ENCODE peak calls at places on chromosome 4, in four cellular contexts. Q is mesendoderm, U is H9, H is mesenchymal stem cell. R is an unnamed sample.

GRCh38 chr4:83240379-83240875 is 44.2 kb downstream of the COQ2 start:
- DNase-seq in Q (no peak), U (no peak), H (no peak), R (no peak)

GRCh38 chr4:41028392-41029076 is 185.8 kb downstream of the APBB2 start:
- DNase-seq in Q (no peak), U (no peak), H (peak), R (peak)

GRCh38 chr4:102663073-102663472 is 97.7 kb downstream of the MANBA start:
- DNase-seq in Q (no peak), U (no peak), H (peak), R (peak)

GRCh38 chr4:155071962-155072361 is 136.5 kb upstream of the NPY2R start:
- DNase-seq in Q (no peak), U (no peak), H (no peak), R (no peak)

GRCh38 chr4:169818063-169818679 is 60.4 kb upstream of the HPF1 start:
- DNase-seq in Q (no peak), U (no peak), H (no peak), R (no peak)

GRCh38 chr4:142331646-142332045 is 514.5 kb downstream of the INPP4B start:
- DNase-seq in Q (no peak), U (no peak), H (peak), R (peak)

GRCh38 chr4:110631582-110632505 is 9.0 kb upstream of the PITX2 start:
- DNase-seq in Q (peak), U (peak), H (peak), R (peak)

GRCh38 chr4:11503166-11503565 is 74.5 kb upstream of the HS3ST1 start:
- DNase-seq in Q (peak), U (no peak), H (no peak), R (no peak)

GRCh38 chr4:129239088-129239487 is 143.1 kb downstream of the C4orf33 start:
- DNase-seq in Q (no peak), U (no peak), H (peak), R (no peak)

GRCh38 chr4:104897297-104897645 is 249.4 kb upstream of the TET2 start:
- DNase-seq in Q (no peak), U (no peak), H (no peak), R (no peak)

GRCh38 chr4:98352403-98352802 is 91.2 kb downstream of the RAP1GDS1 start:
- DNase-seq in Q (no peak), U (no peak), H (no peak), R (no peak)

GRCh38 chr4:144355809-144356757 is 215.6 kb upstream of the GYPA start:
- DNase-seq in Q (peak), U (peak), H (peak), R (peak)

GRCh38 chr4:139736257-139736626 is 70.6 kb downstream of the MGST2 start:
- DNase-seq in Q (peak), U (no peak), H (peak), R (no peak)

GRCh38 chr4:113311047-113311446 is 261.6 kb downstream of the ANK2 start:
- DNase-seq in Q (peak), U (no peak), H (no peak), R (no peak)

GRCh38 chr4:83724488-83725060 is 188.7 kb downstream of the GPAT3 start:
- DNase-seq in Q (no peak), U (no peak), H (no peak), R (no peak)

GRCh38 chr4:110049951-110050925 is 137.6 kb downstream of the EGF start:
- DNase-seq in Q (peak), U (no peak), H (peak), R (peak)

GRCh38 chr4:20253799-20254409 is 2.2 kb downstream of the SLIT2 start:
- DNase-seq in Q (peak), U (peak), H (peak), R (peak)

GRCh38 chr4:10773010-10773409 is 88.4 kb upstream of the CLNK start:
- DNase-seq in Q (no peak), U (no peak), H (no peak), R (no peak)

GRCh38 chr4:184765473-184766346 is 31.8 kb upstream of the CENPU start:
- DNase-seq in Q (peak), U (peak), H (no peak), R (no peak)

GRCh38 chr4:138630666-138631065 is 384.9 kb upstream of the NOCT start:
- DNase-seq in Q (no peak), U (no peak), H (no peak), R (no peak)

GRCh38 chr4:150261571-150261970 is 183.3 kb downstream of the DCLK2 start:
- DNase-seq in Q (no peak), U (no peak), H (no peak), R (no peak)

GRCh38 chr4:172707622-172708021 is 461.0 kb upstream of the GALNT7 start:
- DNase-seq in Q (peak), U (no peak), H (no peak), R (no peak)

GRCh38 chr4:31045724-31046318 is 325.7 kb downstream of the PCDH7 start:
- DNase-seq in Q (peak), U (no peak), H (no peak), R (peak)

GRCh38 chr4:101337688-101338087 is 9.6 kb downstream of the PPP3CA start:
- DNase-seq in Q (no peak), U (no peak), H (peak), R (peak)

GRCh38 chr4:131978120-131978519 is 1171.0 kb upstream of the PCDH10 start:
- DNase-seq in Q (no peak), U (no peak), H (no peak), R (no peak)

DNA sequence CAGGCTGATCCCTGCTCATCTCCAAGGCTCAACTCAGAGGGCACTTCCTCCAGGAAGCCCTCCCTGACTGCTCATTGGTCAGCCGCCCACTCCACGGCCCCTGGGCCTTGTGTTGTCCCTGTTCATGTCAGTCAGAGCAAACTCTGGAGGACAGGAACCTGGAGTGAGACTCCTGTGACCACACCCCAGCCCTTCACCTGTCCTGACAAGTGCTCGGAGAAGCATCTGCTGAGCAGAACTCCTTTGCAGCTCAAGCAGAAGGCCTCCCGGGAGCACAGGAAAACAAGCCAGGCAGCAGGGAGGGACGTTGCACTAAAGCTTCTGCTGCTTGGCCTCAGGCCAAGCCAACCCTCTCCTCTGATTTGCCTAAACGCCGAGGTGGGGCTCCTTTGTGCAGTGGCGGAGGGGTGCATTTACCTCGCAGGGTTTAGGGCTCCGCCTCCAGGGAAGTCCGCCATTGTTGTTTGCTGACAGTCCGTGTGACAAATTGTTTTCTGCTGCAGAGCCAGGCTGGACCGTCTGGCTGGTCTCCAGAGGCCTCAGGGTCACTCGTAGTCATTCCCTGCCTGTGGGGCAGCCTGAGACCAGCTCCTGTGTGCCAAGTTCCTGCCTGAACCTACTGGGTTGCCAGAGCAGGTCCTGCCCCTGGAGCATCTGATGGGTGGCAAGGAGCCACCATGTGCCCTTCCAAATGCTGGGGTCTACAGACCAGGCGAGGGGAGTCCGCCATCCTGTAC is 61.8 kb downstream of the C4orf50 start:
- DNase-seq in Q (peak), U (peak), H (no peak), R (no peak)
- H3K4ac ChIP-seq in Q (no peak), U (no peak), H (no peak), R (no peak)

GRCh38 chr4:8258813-8259212 is 10.7 kb upstream of the HTRA3 start:
- DNase-seq in Q (no peak), U (no peak), H (no peak), R (no peak)

GRCh38 chr4:8261851-8262535 is 7.6 kb upstream of the HTRA3 start:
- DNase-seq in Q (no peak), U (no peak), H (peak), R (peak)

GRCh38 chr4:8260656-8261111 is 8.9 kb upstream of the HTRA3 start:
- DNase-seq in Q (peak), U (no peak), H (peak), R (peak)

GRCh38 chr4:8257854-8258253 is 11.7 kb upstream of the HTRA3 start:
- DNase-seq in Q (no peak), U (no peak), H (no peak), R (no peak)

DNA sequence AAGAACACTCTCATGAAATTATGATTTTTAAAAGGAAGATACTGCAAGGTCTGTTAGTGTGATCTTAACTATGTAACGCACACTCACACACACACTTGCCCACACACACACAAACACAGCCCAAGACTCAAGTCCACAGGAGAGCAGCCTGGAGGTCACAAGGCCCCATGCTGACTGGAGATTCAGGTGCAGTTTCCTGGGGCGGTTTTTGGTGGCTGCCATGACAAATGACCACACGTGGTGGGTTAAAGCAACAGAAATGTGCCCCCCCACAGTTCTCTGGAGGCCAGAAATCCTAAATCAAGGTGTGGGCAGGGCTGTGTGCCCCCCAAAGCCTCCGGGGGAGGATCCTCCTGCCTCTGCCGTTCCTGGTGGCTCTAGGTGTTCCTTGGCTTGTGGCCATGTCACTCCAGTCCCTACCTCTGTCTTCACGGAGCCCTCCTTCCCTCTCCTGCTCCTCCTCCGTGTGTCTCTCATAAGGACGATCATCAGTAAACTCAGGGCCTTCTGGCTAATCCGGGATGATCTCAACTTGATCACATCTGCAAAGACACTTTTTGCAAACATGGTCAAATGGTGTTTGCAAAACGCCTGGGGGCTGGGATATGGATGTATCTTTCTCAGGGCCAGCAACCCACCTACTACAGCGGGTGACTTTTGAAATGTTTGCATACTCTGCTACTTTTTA is 9.7 kb upstream of the HTRA3 start:
- DNase-seq in Q (no peak), U (no peak), H (no peak), R (no peak)
- H3K4ac ChIP-seq in Q (no peak), U (no peak), H (peak), R (no peak)

GRCh38 chr4:2856266-2856665 is 12.6 kb downstream of the ADD1 start:
- DNase-seq in Q (no peak), U (no peak), H (no peak), R (no peak)
- H3K4ac ChIP-seq in Q (no peak), U (no peak), H (no peak), R (no peak)

DNA sequence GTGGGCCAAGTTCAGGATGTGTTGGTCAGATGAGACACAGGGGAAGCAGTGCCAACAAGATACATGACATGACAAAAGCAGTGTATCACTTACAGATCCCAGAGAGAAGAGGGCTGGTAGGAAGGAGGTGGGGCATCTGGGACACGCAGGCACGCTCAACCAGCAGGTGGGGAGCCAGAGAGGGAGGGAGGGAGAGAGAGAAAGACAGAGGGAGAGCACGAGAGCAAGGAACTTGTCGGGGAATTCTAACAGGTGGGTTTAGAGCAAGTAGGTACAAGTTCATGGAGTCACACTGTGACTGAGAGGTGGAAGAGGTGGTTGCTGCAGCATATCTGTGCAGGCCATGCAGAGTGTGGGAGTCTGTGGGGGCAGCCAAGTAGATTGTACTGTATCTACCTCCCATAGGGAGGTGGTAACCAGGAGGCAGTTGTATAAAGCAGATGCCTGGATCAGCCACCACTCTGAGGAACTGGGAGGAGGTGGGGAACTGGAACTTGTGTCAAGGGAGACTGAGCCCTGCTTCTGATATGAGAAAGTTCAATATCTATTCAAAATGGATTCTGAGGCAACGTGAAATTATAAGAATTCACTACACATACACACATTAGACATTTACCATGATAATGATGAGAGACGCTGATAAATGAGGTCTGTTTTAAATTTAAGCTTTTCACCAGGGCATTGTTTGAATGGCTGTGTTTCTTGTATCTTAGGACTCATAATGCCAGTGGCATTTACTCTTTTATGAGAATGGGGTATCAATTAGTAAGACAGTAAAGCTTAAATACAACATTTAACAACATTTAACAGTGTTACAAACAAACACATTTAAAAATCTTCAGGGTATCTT is 43.7 kb downstream of the BBS12 start:
- DNase-seq in Q (no peak), U (peak), H (no peak), R (no peak)
- H3K4ac ChIP-seq in Q (no peak), U (no peak), H (no peak), R (peak)

DNA sequence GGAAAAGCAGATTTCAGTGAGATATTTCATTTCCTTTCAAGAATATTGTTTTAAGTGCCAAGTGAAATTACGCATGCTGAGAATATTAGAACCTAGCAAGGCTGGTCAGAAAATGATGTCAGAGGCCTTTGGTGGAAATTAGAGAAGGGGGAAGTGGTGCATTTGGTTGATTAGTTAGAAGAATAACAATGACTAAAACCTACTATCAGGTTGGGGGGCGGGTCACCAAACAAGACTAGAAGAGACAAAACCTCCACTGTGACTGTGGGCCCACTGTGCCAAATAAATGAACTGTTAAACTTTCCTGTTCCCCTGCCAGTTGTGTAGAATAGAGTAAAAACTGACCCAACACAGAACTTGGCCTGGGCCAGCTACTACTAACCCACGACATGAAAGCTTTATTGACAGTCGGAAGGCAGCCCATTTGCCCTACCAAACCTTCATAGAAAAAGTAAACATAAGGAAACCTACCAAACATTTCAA is 2.9 kb downstream of the RAPGEF2 start:
- DNase-seq in Q (peak), U (no peak), H (no peak), R (peak)
- H3K4ac ChIP-seq in Q (no peak), U (no peak), H (no peak), R (no peak)

GRCh38 chr4:185833055-185833598 is 21.1 kb upstream of the SORBS2 start:
- DNase-seq in Q (peak), U (no peak), H (no peak), R (peak)
- H3K4ac ChIP-seq in Q (no peak), U (no peak), H (no peak), R (no peak)

R was measured in IMR-90.